ENCODE peak calls at places on chromosomes 16 and 17, in five cellular contexts. S is endodermal cell; Y is neuronal stem cell; P is CD8-positive, alpha-beta memory T cell; U is SK-N-SH. R is an unnamed sample. For H3K9me3 and H3K27me3, the result is how much of the 10 kb centered on the place peaks cover.

GRCh38 chr17:16178836-16179235 is 36.5 kb downstream of the NCOR1 start:
- DNase-seq in S (no peak), Y (no peak), P (no peak), U (no peak), R (no peak)

GRCh38 chr16:1610841-1611653 is 825 bp downstream of the IFT140 start:
- DNase-seq in S (no peak), Y (peak), P (no peak), U (no peak), R (no peak)

GRCh38 chr17:29215717-29216116 is 30.9 kb upstream of the CRYBA1 start:
- DNase-seq in S (peak), Y (no peak), P (no peak), U (no peak), R (no peak)

GRCh38 chr16:52497067-52497816 is 49.7 kb downstream of the TOX3 start:
- DNase-seq in S (no peak), Y (no peak), P (no peak), U (peak), R (peak)

GRCh38 chr17:29927546-29927945 is 2.5 kb downstream of the SSH2 start:
- DNase-seq in S (no peak), Y (no peak), P (no peak), U (no peak), R (no peak)

GRCh38 chr16:85436636-85437160 is 176.4 kb upstream of the GSE1 start:
- DNase-seq in S (no peak), Y (no peak), P (no peak), U (no peak), R (peak)

GRCh38 chr17:38598536-38598935 is 7.2 kb downstream of the SRCIN1 start:
- DNase-seq in S (peak), Y (peak), P (no peak), U (peak), R (peak)

GRCh38 chr16:4535627-4536108 is 2.9 kb downstream of the CDIP1 start:
- DNase-seq in S (no peak), Y (no peak), P (no peak), U (no peak), R (no peak)

GRCh38 chr17:50056217-50056960 is 479 bp downstream of the ITGA3 start:
- DNase-seq in S (peak), Y (peak), P (peak), U (peak), R (peak)

GRCh38 chr17:290121-290521 is 62.5 kb downstream of the RPH3AL start:
- DNase-seq in S (no peak), Y (no peak), P (no peak), U (no peak), R (no peak)

GRCh38 chr16:1275791-1276579 is 20.1 kb downstream of the TPSD1 start:
- DNase-seq in S (no peak), Y (no peak), P (no peak), U (no peak), R (no peak)

GRCh38 chr17:33816842-33817241 is 438.2 kb upstream of the CCL2 start:
- DNase-seq in S (no peak), Y (no peak), P (no peak), U (no peak), R (no peak)

GRCh38 chr16:11857161-11857560 is 5.8 kb upstream of the RSL1D1 start:
- DNase-seq in S (no peak), Y (no peak), P (no peak), U (no peak), R (no peak)

GRCh38 chr17:68627956-68628355 is 26.8 kb upstream of the FAM20A start:
- DNase-seq in S (peak), Y (no peak), P (no peak), U (no peak), R (no peak)

GRCh38 chr16:30659507-30660423 is 1.5 kb downstream of the FBRS start:
- DNase-seq in S (peak), Y (no peak), P (peak), U (peak), R (no peak)

DNA sequence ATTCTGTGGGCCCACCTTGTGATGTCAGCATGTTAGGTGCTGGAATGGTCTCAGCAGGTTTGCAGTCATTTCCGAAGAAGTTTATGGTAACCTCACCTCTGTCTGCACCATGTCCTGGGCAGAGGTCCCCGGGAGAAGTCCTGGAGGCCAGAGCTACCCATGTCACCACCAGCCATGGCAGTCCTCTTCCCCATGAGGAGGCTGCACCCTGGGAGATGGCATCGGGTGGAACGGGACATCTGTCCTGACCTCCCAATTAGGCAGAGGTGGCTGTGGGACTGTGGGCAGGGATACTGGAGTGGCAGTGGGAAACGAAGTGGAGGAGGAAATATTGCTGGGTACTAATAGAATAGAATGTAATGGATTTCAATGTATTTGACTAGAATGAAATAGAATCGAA is 511.8 kb upstream of the WSB1 start:
- DNase-seq in S (no peak), Y (no peak), P (no peak), U (no peak), R (no peak)
- H3K9me3 ChIP-seq in S (half or more), Y (under half), P (under half), U (under half), R (under half)

GRCh38 chr17:45693792-45694191 is 90.3 kb upstream of the CRHR1 start:
- DNase-seq in S (no peak), Y (no peak), P (no peak), U (no peak), R (no peak)

GRCh38 chr17:45688353-45688752 is 95.8 kb upstream of the CRHR1 start:
- DNase-seq in S (no peak), Y (no peak), P (no peak), U (no peak), R (no peak)

GRCh38 chr17:45688820-45689219 is 95.3 kb upstream of the CRHR1 start:
- DNase-seq in S (no peak), Y (no peak), P (no peak), U (no peak), R (no peak)

GRCh38 chr17:45692661-45693060 is 91.5 kb upstream of the CRHR1 start:
- DNase-seq in S (no peak), Y (no peak), P (no peak), U (no peak), R (no peak)

DNA sequence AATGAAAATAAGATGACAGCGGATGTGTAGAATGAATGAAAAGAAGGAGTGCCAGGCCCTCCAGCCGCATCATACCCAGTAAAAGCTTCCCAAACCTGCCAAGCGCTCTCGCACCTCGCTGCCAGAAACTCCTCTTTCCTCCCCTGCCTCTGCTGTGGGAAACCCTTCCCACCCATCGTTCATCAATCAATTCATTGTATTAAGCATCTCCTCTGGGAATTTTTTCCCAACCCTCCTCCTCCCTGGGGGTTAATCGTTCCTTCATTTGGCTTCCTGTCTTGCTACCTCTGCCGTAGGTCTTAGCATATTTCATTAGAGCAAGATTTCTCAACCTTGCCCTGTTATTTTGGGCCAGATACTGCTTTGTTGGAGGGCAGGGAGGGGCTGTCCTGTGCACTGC is 93.2 kb upstream of the CRHR1 start:
- DNase-seq in S (no peak), Y (no peak), P (no peak), U (no peak), R (no peak)
- H3K27me3 ChIP-seq in S (under half), Y (under half), P (under half), U (under half), R (under half)

GRCh38 chr17:42248351-42249179 is 27.6 kb downstream of the STAT5B start:
- DNase-seq in S (no peak), Y (no peak), P (peak), U (peak), R (no peak)
- H3K4me3 ChIP-seq in S (no peak), Y (no peak), P (peak), U (peak), R (no peak)

DNA sequence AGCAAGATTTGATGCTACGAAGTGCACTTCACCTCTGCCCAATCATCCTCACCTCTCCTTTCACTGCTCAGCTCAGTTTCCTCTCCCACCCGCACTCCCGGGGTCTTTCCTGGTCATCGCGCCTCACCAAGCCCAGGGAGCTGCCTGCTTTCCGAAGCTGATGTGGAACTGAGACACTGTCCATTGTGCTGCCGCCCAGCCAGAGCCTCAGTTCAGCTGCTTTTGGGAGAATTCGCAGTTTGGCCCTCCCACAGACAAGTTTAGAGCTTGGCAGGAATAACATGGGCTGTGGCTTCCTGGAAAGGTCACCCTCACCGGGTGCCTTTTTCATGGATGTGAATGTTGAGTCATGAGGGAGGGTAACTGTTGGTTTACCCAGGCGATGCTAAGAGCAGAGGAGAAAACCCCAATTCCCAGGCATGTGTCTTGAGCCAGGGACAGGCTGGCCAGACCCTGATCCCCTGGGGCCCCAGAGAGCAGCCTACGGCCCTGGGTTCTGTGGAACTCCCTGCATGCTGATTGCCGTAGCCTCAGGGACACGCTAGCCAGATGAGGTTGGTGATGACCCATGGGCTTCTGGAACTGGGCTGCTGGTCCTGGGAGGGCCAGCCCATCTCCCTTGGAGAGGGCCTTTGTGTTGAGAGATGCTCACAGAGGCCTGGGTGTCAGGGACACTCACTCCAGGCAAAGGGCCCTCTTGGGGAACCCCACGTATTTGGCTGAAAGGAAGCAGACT is 1687.5 kb downstream of the TP53TG3F start:
- DNase-seq in S (no peak), Y (no peak), P (no peak), U (no peak), R (no peak)
- H3K9me3 ChIP-seq in S (half or more), Y (half or more), P (under half), U (under half), R (under half)

DNA sequence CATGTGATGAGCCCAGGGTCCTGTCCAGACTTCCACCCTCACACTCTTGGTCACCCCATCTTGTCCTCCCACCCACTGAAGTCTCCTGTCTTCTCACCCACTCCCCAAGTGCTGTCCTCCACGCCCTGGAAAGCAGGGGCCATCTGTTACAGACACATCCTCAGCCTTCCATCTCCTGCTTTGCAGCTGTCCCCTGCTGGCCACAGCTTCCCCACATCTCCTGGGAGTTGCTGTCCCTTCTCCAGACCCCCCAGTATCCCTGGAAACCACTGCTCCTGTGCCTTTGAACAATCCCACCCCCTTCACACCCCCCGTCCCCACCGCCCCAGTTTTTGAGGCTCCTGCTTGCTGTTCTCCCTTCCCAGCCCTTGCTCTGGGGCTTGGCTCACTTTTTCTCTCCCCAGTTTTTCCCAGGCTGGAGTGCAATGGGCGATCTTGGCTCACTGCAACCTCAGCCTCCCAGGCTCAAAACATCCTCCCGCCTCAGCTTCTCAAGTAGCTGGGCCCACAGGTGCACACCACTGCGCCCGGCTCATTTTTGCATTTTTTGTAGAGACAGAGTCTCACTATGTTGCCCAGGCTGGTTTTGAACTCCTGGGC is 30.4 kb upstream of the ZFP90 start:
- DNase-seq in S (no peak), Y (no peak), P (no peak), U (no peak), R (no peak)
- H3K27me3 ChIP-seq in S (under half), Y (under half), P (under half), U (under half), R (under half)

GRCh38 chr17:79842656-79843474 is 3.6 kb upstream of the CBX4 start:
- DNase-seq in S (peak), Y (no peak), P (no peak), U (peak), R (no peak)
- H3K4me3 ChIP-seq in S (no peak), Y (peak), P (peak), U (peak), R (no peak)

DNA sequence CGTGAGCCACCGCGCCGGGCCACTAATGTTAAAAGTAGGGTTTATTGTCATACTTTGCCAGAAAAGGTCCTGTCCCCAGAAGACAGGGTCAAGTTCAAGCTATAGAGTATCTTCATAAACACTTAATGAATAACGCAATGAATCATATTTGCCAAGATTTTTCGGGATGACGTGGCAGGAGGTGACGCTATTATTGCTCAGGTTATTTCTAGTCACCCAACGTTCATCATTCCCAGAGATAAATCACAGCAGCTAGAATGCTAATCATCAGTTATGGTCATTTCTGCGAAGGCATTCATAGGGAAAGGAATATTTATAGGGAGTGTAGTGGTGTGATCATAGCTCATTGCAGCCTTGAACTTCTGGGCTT is 2.0 kb downstream of the TMC5 start:
- DNase-seq in S (no peak), Y (no peak), P (no peak), U (no peak), R (no peak)
- H3K9me3 ChIP-seq in S (under half), Y (under half), P (under half), U (under half), R (under half)

GRCh38 chr17:62067165-62068145 is 2.4 kb upstream of the MED13 start:
- DNase-seq in S (peak), Y (no peak), P (no peak), U (no peak), R (no peak)
- H3K27me3 ChIP-seq in S (under half), Y (under half), P (under half), U (under half), R (under half)

GRCh38 chr17:57552114-57552601 is 192.9 kb downstream of the CCDC182 start:
- DNase-seq in S (peak), Y (no peak), P (no peak), U (peak), R (peak)

GRCh38 chr17:57551321-57552079 is 193.6 kb downstream of the CCDC182 start:
- DNase-seq in S (peak), Y (no peak), P (no peak), U (no peak), R (no peak)

GRCh38 chr17:57554826-57555635 is 190.1 kb downstream of the CCDC182 start:
- DNase-seq in S (peak), Y (no peak), P (no peak), U (peak), R (no peak)

GRCh38 chr17:57553991-57554825 is 190.9 kb downstream of the CCDC182 start:
- DNase-seq in S (peak), Y (peak), P (no peak), U (peak), R (peak)

GRCh38 chr17:57553525-57553924 is 191.6 kb downstream of the CCDC182 start:
- DNase-seq in S (no peak), Y (no peak), P (no peak), U (no peak), R (no peak)
- H3K4me3 ChIP-seq in S (no peak), Y (no peak), P (no peak), U (no peak), R (no peak)